ENCODE peak calls at places on chromosome 22, in ten cellular contexts. S is MCF 10A; F is activated CD4-positive, alpha-beta T cell treated with anti-CD3 and anti-CD28 coated beads, Interleukin-2, amount 50 U/mL, for 24 hours; I is Daoy; M is neural progenitor cell; J is HFF-Myc; Z is Calu3; R is AG09319; U is endothelial cell; H is Panc1. P is an unnamed sample.
A peak's percentile ranks its signal among the peaks of the same experiment; 100 is the strongest.

GRCh38 chr22:46008291-46008690 is 31.3 kb upstream of the WNT7B start:
- DNase-seq in I (no peak), Z (no peak), H (no peak), M (no peak), J (no peak), F (no peak), R (no peak), U (no peak), S (no peak), P (no peak)

GRCh38 chr22:22937894-22938480 is 50.4 kb downstream of the IGLL5 start:
- DNase-seq in S (no peak), U (no peak), F (no peak), I (no peak), M (no peak), J (no peak), H (no peak), Z (no peak), R (no peak), P (no peak)

GRCh38 chr22:37187552-37187890 is 526 bp downstream of the C1QTNF6 start:
- DNase-seq in F (no peak), H (no peak), S (no peak), J (no peak), Z (no peak), M (no peak), U (no peak), R (no peak), I (peak; percentile 82), P (peak; percentile 40)

GRCh38 chr22:17430298-17430900 is 61.1 kb downstream of the CECR2 start:
- DNase-seq in Z (no peak), S (peak; percentile 41), J (no peak), H (no peak), M (no peak), I (peak; percentile 48), U (no peak), F (no peak), R (no peak), P (no peak)

GRCh38 chr22:44409211-44409648 is 88.8 kb downstream of the RTL6 start:
- DNase-seq in R (no peak), F (no peak), M (no peak), U (no peak), J (no peak), S (no peak), Z (no peak), I (no peak), H (no peak), P (no peak)

GRCh38 chr22:46050916-46051614 is 74.1 kb upstream of the WNT7B start:
- DNase-seq in H (no peak), J (no peak), I (no peak), U (no peak), M (no peak), R (no peak), F (no peak), S (no peak), Z (no peak), P (peak; percentile 4)

GRCh38 chr22:29073618-29074275 is 912 bp downstream of the KREMEN1 start:
- DNase-seq in H (no peak), J (no peak), F (no peak), I (no peak), M (peak; percentile 83), Z (peak; percentile 52), S (no peak), R (no peak), U (peak; percentile 54), P (no peak)

GRCh38 chr22:41240377-41241132 is at the start of gene CHADL:
- DNase-seq in F (no peak), S (no peak), I (no peak), J (no peak), H (no peak), R (no peak), Z (no peak), U (no peak), M (peak; percentile 62), P (peak; percentile 73)

P was measured in BE2C.